ENCODE peak calls at places on chromosomes 5 and 9, in seven cellular contexts. S is ovary, L is heart left ventricle, C is H1, P is IMR-90, U is thyroid gland, F is right lobe of liver. Y is an unnamed sample. For H3K27me3, the result is how much of the 10 kb centered on the place peaks cover.

GRCh38 chr5:45596320-45596719 is 99.9 kb downstream of the HCN1 start:
- DNase-seq in S (no peak), L (no peak), C (no peak), P (no peak), U (no peak), F (no peak), Y (no peak)

GRCh38 chr5:42767491-42768105 is 11.0 kb downstream of the CCDC152 start:
- DNase-seq in S (no peak), L (no peak), C (no peak), P (peak), U (no peak), F (no peak), Y (no peak)

GRCh38 chr9:6383551-6384225 is 29.3 kb upstream of the UHRF2 start:
- DNase-seq in S (no peak), L (no peak), C (no peak), P (peak), U (no peak), F (no peak), Y (no peak)

GRCh38 chr5:135851186-135851906 is 16.9 kb downstream of the SLC25A48 start:
- DNase-seq in S (no peak), L (no peak), C (no peak), P (no peak), U (no peak), F (no peak), Y (no peak)

GRCh38 chr5:41368158-41368557 is 142.2 kb downstream of the PLCXD3 start:
- DNase-seq in S (no peak), L (no peak), C (no peak), P (peak), U (no peak), F (no peak), Y (no peak)

GRCh38 chr9:650362-650761 is 191.1 kb upstream of the DMRT1 start:
- DNase-seq in S (no peak), L (no peak), C (no peak), P (peak), U (peak), F (no peak), Y (no peak)

GRCh38 chr5:131943914-131944313 is 1.5 kb downstream of the MEIKIN start:
- DNase-seq in S (no peak), L (no peak), C (no peak), P (no peak), U (no peak), F (no peak), Y (no peak)

GRCh38 chr5:109100971-109101370 is 308.8 kb downstream of the PJA2 start:
- DNase-seq in S (no peak), L (no peak), C (no peak), P (peak), U (no peak), F (no peak), Y (no peak)

GRCh38 chr5:115979628-115980041 is 17.4 kb downstream of the LVRN start:
- DNase-seq in S (no peak), L (no peak), C (no peak), P (peak), U (no peak), F (no peak), Y (no peak)

GRCh38 chr5:179994622-179995323 is 76.8 kb downstream of the RNF130 start:
- DNase-seq in S (no peak), L (no peak), C (no peak), P (no peak), U (no peak), F (no peak), Y (no peak)

GRCh38 chr5:141657937-141658545 is 6.8 kb upstream of the FCHSD1 start:
- DNase-seq in S (no peak), L (no peak), C (no peak), P (peak), U (no peak), F (no peak), Y (no peak)

GRCh38 chr9:123929177-123929869 is 603 bp downstream of the DENND1A start:
- DNase-seq in S (peak), L (peak), C (no peak), P (no peak), U (peak), F (peak), Y (no peak)

GRCh38 chr5:113230711-113231652 is 203.8 kb downstream of the TSSK1B start:
- DNase-seq in S (no peak), L (no peak), C (no peak), P (peak), U (no peak), F (no peak), Y (no peak)

GRCh38 chr9:106403081-106403480 is 459.9 kb upstream of the ZNF462 start:
- DNase-seq in S (no peak), L (no peak), C (no peak), P (no peak), U (no peak), F (no peak), Y (no peak)

GRCh38 chr9:22528485-22528884 is 81.9 kb downstream of the DMRTA1 start:
- DNase-seq in S (no peak), L (no peak), C (no peak), P (peak), U (no peak), F (no peak), Y (no peak)

GRCh38 chr5:59036274-59036961 is 453.5 kb downstream of the RAB3C start:
- DNase-seq in S (peak), L (peak), C (no peak), P (peak), U (no peak), F (no peak), Y (no peak)

GRCh38 chr5:164302533-164303235 is 797.3 kb downstream of the MAT2B start:
- DNase-seq in S (no peak), L (no peak), C (no peak), P (peak), U (no peak), F (no peak), Y (no peak)

GRCh38 chr9:70406446-70406862 is 8.0 kb downstream of the KLF9 start:
- DNase-seq in S (peak), L (no peak), C (no peak), P (peak), U (no peak), F (no peak), Y (no peak)

GRCh38 chr5:139663207-139663606 is 15.1 kb downstream of the CXXC5 start:
- DNase-seq in S (no peak), L (no peak), C (no peak), P (no peak), U (no peak), F (no peak), Y (no peak)

GRCh38 chr9:109214414-109214813 is 47.4 kb upstream of the FRRS1L start:
- DNase-seq in S (no peak), L (no peak), C (no peak), P (no peak), U (no peak), F (no peak), Y (no peak)

GRCh38 chr9:86637515-86637914 is 283.3 kb upstream of the TUT7 start:
- DNase-seq in S (peak), L (no peak), C (peak), P (peak), U (no peak), F (peak), Y (no peak)

GRCh38 chr9:84851935-84852585 is 182.5 kb downstream of the NTRK2 start:
- DNase-seq in S (peak), L (peak), C (peak), P (peak), U (no peak), F (no peak), Y (no peak)

GRCh38 chr5:135832941-135833340 is 1.5 kb upstream of the SLC25A48 start:
- DNase-seq in S (no peak), L (no peak), C (no peak), P (no peak), U (no peak), F (no peak), Y (peak)

GRCh38 chr5:42641321-42642005 is 115.2 kb upstream of the CCDC152 start:
- DNase-seq in S (no peak), L (no peak), C (no peak), P (no peak), U (no peak), F (no peak), Y (no peak)

GRCh38 chr5:5273976-5274375 is 133.8 kb downstream of the ADAMTS16 start:
- DNase-seq in S (no peak), L (no peak), C (no peak), P (no peak), U (no peak), F (no peak), Y (no peak)

GRCh38 chr9:115391166-115391825 is 273.3 kb upstream of the TNC start:
- DNase-seq in S (no peak), L (no peak), C (no peak), P (peak), U (no peak), F (no peak), Y (no peak)

GRCh38 chr5:73966411-73966810 is 340.4 kb downstream of the ARHGEF28 start:
- DNase-seq in S (no peak), L (no peak), C (no peak), P (no peak), U (no peak), F (no peak), Y (no peak)

GRCh38 chr9:89889865-89890264 is 285.1 kb downstream of the GADD45G start:
- DNase-seq in S (no peak), L (peak), C (no peak), P (no peak), U (no peak), F (no peak), Y (peak)

GRCh38 chr9:4306788-4307144 is 6.9 kb upstream of the GLIS3 start:
- DNase-seq in S (no peak), L (no peak), C (no peak), P (no peak), U (no peak), F (no peak), Y (no peak)

GRCh38 chr5:34889394-34889793 is 25.9 kb downstream of the RAD1 start:
- DNase-seq in S (no peak), L (no peak), C (no peak), P (no peak), U (no peak), F (no peak), Y (no peak)

GRCh38 chr9:92650839-92651621 is 18.9 kb downstream of the IPPK start:
- DNase-seq in S (peak), L (peak), C (no peak), P (peak), U (no peak), F (no peak), Y (peak)

GRCh38 chr9:123167474-123167873 is 100.9 kb downstream of the STRBP start:
- DNase-seq in S (no peak), L (no peak), C (no peak), P (no peak), U (no peak), F (no peak), Y (no peak)

GRCh38 chr5:143002459-143003327 is 232.5 kb downstream of the ARHGAP26 start:
- DNase-seq in S (no peak), L (no peak), C (no peak), P (peak), U (peak), F (no peak), Y (peak)

GRCh38 chr5:145811834-145812625 is 23.1 kb downstream of the PRELID2 start:
- DNase-seq in S (no peak), L (no peak), C (no peak), P (peak), U (no peak), F (no peak), Y (no peak)

GRCh38 chr9:2493106-2493505 is 128.5 kb upstream of the VLDLR start:
- DNase-seq in S (peak), L (peak), C (no peak), P (peak), U (peak), F (no peak), Y (no peak)

GRCh38 chr9:112819635-112820496 is 69.3 kb downstream of the SNX30 start:
- DNase-seq in S (peak), L (peak), C (no peak), P (peak), U (peak), F (no peak), Y (no peak)

GRCh38 chr9:32723801-32724200 is 59.5 kb upstream of the TMEM215 start:
- DNase-seq in S (no peak), L (no peak), C (no peak), P (no peak), U (no peak), F (no peak), Y (no peak)

GRCh38 chr5:3612561-3613175 is 17.0 kb downstream of the IRX1 start:
- DNase-seq in S (no peak), L (no peak), C (no peak), P (no peak), U (no peak), F (no peak), Y (no peak)
- H3K27me3 ChIP-seq in S (under half), L (half or more), C (under half), P (under half), U (under half), F (under half), Y (under half)

GRCh38 chr9:35905912-35906679 is at the start of gene HRCT1:
- DNase-seq in S (peak), L (peak), C (no peak), P (peak), U (peak), F (peak), Y (peak)
- TF ChIP-seq POLR2A in S (no peak), L (no peak), C (no peak), P (no peak), U (peak), F (peak), Y (no peak)

DNA sequence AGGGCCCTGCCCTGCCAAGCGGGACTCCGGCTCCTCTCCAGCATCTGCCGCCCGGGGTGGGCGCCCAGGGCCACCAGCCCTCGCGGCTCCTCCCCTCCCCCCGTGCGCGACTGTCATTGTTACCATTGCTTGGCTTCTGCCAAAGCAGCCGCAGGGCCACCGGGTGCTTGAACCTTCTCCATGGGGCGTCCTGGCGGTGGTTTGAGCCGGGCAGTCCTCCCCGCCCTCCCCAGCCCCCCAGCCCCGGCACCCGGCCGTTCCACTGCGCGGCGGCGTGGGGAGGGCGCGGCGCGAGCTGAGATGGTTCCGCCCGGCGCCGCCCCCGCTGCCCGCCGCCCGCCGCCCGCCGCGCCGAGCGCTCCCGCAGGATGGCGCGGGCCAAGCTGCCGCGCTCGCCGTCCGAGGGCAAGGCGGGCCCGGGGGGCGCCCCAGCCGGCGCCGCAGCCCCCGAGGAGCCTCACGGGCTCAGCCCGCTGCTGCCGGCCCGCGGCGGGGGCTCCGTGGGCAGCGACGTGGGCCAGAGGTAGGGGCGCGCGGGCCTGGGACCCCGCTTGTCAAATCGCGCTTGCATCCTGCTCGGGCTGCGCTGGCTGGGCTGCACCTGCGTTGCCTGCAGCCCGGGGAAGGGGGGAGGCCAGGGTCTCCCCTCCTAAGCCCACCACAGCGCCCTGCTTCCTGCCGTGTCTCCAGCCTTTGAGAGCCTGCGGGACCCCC is 34.4 kb downstream of the KCNT1 start:
- DNase-seq in S (no peak), L (no peak), C (no peak), P (no peak), U (no peak), F (no peak), Y (no peak)
- H3K27me3 ChIP-seq in S (under half), L (under half), C (under half), P (under half), U (under half), F (under half), Y (half or more)

GRCh38 chr9:133148351-133149129 is 15.2 kb downstream of the GBGT1 start:
- DNase-seq in S (peak), L (no peak), C (no peak), P (peak), U (peak), F (peak), Y (peak)
- TF ChIP-seq POLR2A in S (no peak), L (no peak), C (no peak), P (peak), U (no peak), F (no peak), Y (no peak)

DNA sequence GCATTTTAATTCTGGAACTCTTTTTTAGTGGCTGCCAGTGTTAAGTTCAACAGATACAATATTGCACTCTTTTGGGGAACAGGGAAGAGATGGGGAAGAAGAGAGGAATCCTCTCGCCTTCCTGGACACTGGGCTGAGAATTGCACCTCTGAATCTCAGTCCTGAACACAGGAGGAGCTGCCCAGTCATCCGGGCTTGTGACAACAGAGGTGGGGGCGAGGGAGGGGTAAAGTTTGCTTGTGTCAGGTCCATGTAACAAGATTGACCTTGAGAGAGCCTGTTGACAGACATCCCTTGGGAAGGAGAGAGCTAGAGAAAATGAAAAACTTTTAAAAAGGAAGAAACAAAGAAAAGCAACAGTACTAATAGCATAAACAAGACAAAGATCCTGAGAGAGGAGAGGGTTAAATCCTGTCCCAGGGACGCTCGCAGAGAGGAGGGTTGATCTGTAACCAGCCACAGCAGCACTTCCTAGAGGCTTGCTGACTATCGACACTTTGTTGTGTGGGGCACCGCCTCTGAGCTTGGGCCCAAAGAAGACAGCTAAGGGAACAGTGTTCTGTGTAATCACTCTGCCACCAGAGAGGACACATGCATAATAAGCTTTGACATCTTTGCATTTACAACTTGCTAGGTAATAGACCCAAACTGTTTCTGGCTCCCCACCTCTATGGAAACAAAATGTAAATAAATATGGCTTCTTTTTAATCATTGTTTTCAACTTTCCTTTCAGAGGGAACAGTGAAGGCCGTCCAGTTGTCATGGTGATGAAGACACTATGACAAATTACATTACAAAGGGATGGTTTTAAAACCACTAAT is 363.7 kb downstream of the CSNK1G3 start:
- DNase-seq in S (no peak), L (peak), C (no peak), P (no peak), U (peak), F (no peak), Y (no peak)
- H3K27me3 ChIP-seq in S (under half), L (under half), C (under half), P (under half), U (under half), F (under half), Y (under half)

Y was measured in spleen.